ENCODE peak calls at places on chromosomes 16 and 17, in six cellular contexts. N is H1, J is IMR-90, A is trophoblast cell, K is neuronal stem cell, L is H9. Q is an unnamed sample.

GRCh38 chr16:721765-722481 is 977 bp downstream of the ANTKMT start:
- DNase-seq in N (no peak), J (no peak), A (no peak), K (no peak), L (no peak), Q (no peak)

GRCh38 chr16:67456383-67457140 is 24.4 kb downstream of the ATP6V0D1 start:
- DNase-seq in N (no peak), J (peak), A (no peak), K (no peak), L (no peak), Q (no peak)

GRCh38 chr16:35195173-35195863 is 1735.9 kb downstream of the TP53TG3F start:
- DNase-seq in N (no peak), J (no peak), A (no peak), K (no peak), L (no peak), Q (no peak)

GRCh38 chr17:55275894-55276804 is 11.4 kb downstream of the HLF start:
- DNase-seq in N (no peak), J (no peak), A (no peak), K (no peak), L (no peak), Q (no peak)

GRCh38 chr16:8888951-8889892 is 7.1 kb downstream of the LITAFD start:
- DNase-seq in N (no peak), J (no peak), A (no peak), K (no peak), L (no peak), Q (no peak)

GRCh38 chr17:63916566-63917185 is 2.0 kb downstream of the GH1 start:
- DNase-seq in N (no peak), J (no peak), A (no peak), K (no peak), L (no peak), Q (no peak)

GRCh38 chr17:45430738-45431530 is 1.7 kb downstream of the ARHGAP27 start:
- DNase-seq in N (peak), J (no peak), A (peak), K (no peak), L (peak), Q (peak)

GRCh38 chr17:32998111-32998892 is 6.7 kb downstream of the SPACA3 start:
- DNase-seq in N (peak), J (peak), A (peak), K (peak), L (peak), Q (peak)

GRCh38 chr17:38361700-38362465 is 10.2 kb downstream of the SOCS7 start:
- DNase-seq in N (no peak), J (no peak), A (no peak), K (no peak), L (no peak), Q (no peak)

DNA sequence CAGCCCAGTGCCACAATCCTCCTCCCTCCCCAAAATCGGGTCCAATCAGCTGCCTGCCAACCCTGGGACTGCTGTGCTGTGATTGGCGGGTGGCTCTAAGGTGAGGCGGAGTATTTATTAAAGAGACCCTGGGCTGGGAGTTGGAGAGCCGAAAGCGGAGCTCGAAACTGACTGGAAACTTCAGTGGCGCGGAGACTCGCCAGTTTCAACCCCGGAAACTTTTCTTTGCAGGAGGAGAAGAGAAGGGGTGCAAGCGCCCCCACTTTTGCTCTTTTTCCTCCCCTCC is at the start of gene SOX9:
- DNase-seq in N (peak), J (peak), A (no peak), K (peak), L (peak), Q (peak)
- H3K18ac ChIP-seq in N (peak), J (peak), A (peak), K (peak), L (no peak), Q (peak)

DNA sequence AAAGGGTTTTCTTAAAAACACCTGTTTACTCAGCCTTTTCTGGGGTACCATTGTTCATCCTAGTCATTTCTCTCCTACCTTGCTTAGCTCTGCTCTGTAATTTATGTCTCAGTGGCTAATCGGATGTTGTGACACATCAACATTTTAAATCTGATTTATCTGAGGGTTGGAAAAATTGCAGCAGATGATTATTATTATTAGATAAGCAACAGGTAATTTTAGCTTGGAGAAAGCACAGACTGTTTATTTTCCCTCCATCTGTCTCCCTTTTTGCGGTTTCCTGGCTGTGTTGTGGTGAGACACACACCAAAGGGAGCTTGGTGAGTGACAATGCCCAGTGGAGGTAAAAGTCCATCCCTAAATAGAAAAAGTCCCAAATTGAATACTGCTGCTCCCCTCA is 389.9 kb downstream of the UTP18 start:
- DNase-seq in N (no peak), J (no peak), A (no peak), K (no peak), L (no peak), Q (no peak)
- H3K14ac ChIP-seq in N (no peak), J (no peak), A (no peak), K (no peak), L (no peak), Q (no peak)

GRCh38 chr16:68848786-68849185 is 5.5 kb downstream of the TANGO6 start:
- DNase-seq in N (no peak), J (no peak), A (no peak), K (no peak), L (no peak), Q (no peak)

GRCh38 chr16:68839831-68840230 is 3.5 kb upstream of the TANGO6 start:
- DNase-seq in N (no peak), J (no peak), A (no peak), K (no peak), L (no peak), Q (no peak)

GRCh38 chr16:68843482-68844210 is at the start of gene TANGO6:
- DNase-seq in N (peak), J (peak), A (peak), K (peak), L (peak), Q (peak)

DNA sequence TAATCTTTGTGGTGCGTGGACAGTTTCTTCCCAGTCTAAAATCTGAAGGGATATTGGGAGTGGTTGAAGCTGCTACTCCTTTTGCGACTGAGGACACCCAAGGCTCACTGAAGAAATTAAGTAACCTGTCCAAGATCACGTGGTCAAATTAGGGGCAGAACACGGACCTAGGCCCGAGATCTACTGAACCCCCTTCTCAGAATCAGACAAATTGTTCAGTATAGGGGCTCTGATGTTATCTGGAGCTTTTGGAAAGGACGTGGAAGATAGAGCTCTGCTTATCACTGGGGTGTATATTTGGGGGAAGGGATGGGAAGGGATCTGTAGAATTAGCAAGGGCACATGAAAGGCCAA is 857 bp downstream of the TANGO6 start:
- DNase-seq in N (no peak), J (no peak), A (no peak), K (no peak), L (no peak), Q (no peak)
- H3K18ac ChIP-seq in N (no peak), J (no peak), A (peak), K (no peak), L (no peak), Q (peak)

GRCh38 chr17:12887088-12887487 is 97.8 kb downstream of the ARHGAP44 start:
- DNase-seq in N (no peak), J (no peak), A (no peak), K (no peak), L (no peak), Q (no peak)
- H3K14ac ChIP-seq in N (no peak), J (no peak), A (no peak), K (no peak), L (no peak), Q (no peak)

GRCh38 chr17:17236295-17237025 is 508 bp downstream of the FLCN start:
- DNase-seq in N (no peak), J (peak), A (peak), K (peak), L (no peak), Q (peak)

GRCh38 chr17:17239832-17240231 is 2.9 kb upstream of the FLCN start:
- DNase-seq in N (no peak), J (no peak), A (no peak), K (no peak), L (no peak), Q (no peak)

GRCh38 chr17:17235212-17236174 is 1.5 kb downstream of the FLCN start:
- DNase-seq in N (no peak), J (peak), A (peak), K (no peak), L (no peak), Q (peak)

GRCh38 chr17:17241656-17242055 is 4.7 kb upstream of the FLCN start:
- DNase-seq in N (no peak), J (no peak), A (no peak), K (no peak), L (no peak), Q (no peak)

DNA sequence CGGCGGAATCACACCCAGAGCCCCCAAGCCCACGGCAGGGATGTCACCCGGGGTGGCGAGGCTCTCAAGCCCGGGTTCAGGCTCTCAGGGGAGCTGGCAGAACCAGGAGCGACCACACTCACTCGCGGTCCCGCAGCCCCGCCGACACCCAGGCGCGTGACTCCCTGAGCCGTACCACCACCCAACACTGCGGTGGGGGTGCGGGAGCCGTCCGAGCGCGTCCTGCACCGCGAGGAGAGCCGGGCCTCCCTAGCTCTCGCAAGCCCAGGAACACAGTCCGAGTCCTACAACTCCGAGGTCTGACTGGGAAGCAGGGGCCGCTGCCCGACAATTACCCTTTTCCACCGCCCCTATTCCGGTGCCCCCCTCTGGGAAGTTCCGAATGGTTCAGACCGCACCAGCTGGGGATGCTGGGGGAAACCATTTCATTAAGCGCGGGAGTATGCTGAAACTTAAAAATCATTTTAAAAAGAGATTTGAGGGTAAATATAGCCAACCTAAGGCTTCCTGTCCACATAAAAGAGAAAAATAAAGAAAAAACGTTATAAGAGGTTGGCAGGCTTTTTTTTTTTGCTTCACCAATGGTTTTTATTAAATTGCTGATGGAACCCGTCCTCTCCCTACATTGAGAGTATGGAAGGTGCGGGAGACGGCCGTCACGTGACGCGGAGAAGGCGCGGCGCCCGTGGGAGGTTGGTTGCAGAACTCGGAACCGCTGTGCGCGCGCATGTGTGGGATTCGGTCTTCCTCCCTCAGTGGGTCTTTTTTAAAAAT is at the start of gene FLCN:
- DNase-seq in N (peak), J (peak), A (peak), K (peak), L (peak), Q (peak)
- H3K18ac ChIP-seq in N (peak), J (peak), A (peak), K (peak), L (peak), Q (peak)

GRCh38 chr17:34527908-34528470 is 51.4 kb upstream of the TMEM132E start:
- DNase-seq in N (peak), J (no peak), A (no peak), K (no peak), L (peak), Q (no peak)
- H3K14ac ChIP-seq in N (no peak), J (no peak), A (no peak), K (no peak), L (no peak), Q (no peak)

DNA sequence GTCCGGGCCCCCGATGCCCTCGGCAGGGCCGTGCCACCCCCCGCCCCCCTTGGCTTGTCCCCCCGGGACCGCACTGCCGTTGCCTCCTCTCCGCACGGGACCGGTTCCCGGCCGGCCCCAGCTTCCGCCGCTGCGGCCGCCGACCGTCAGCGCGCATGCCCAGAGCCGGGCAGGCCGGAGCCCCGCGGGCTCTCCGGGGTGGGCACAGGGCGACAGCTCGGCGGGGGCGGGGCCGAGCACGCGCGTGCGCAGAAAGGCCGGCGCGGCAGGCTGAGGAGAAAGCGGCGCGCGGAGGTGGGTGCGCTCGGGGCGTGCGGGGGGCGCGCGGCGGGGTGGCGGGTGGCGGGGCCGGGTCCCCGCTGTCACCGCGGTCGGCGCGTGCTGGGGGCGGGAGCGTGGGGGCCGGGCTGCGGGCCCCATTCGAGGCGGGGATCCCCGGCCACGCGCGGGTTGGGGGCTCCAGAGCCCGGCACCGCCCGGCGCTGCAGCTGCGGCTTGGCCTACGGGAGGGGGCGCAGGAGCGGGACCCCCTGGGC is at the start of gene TBC1D24:
- DNase-seq in N (peak), J (peak), A (peak), K (peak), L (peak), Q (peak)
- H3K18ac ChIP-seq in N (peak), J (peak), A (peak), K (peak), L (no peak), Q (peak)

DNA sequence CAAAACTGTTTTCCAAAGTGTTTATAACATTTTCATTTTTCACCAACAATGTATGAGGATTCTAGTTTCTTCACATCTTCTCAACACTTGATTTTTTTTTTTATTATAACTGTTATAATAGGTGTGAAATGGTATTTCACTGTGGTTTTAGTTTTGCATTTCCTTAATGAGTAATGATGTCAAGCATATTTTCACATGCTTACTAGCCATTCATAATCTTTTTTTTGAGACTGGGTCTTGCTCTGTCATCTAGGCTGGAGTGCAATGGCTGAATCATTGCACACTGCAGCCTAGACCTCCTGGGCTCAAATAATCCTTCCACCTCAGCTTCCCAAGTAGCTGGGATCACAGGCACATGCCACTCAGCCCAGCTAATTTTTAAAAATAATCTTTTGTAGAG is 65.1 kb downstream of the EFCAB13 start:
- DNase-seq in N (no peak), J (no peak), A (no peak), K (no peak), L (no peak), Q (no peak)
- H3K14ac ChIP-seq in N (no peak), J (no peak), A (no peak), K (no peak), L (no peak), Q (no peak)

GRCh38 chr16:81752225-81752875 is 26.7 kb upstream of the PLCG2 start:
- DNase-seq in N (no peak), J (no peak), A (peak), K (no peak), L (no peak), Q (no peak)
- H3K18ac ChIP-seq in N (no peak), J (no peak), A (no peak), K (peak), L (no peak), Q (no peak)

Q was measured in mesenchymal stem cell.